ENCODE peak calls at places on chromosomes 4 and X, in eight cellular contexts. X is SJSA1, H is neural progenitor cell, P is heart left ventricle, O is upper lobe of left lung, G is OCI-LY7, K is right lobe of liver, F is transverse colon. B is an unnamed sample.

GRCh38 chrX:154372612-154373022 is 1.8 kb downstream of the FLNA start:
- DNase-seq in X (peak; percentile 23), H (no peak), P (no peak), O (no peak), G (no peak), K (no peak), F (no peak), B (peak; percentile 56)

GRCh38 chr4:10006604-10007435 is 14.5 kb downstream of the SLC2A9 start:
- DNase-seq in X (no peak), H (no peak), P (no peak), O (no peak), G (no peak), K (peak; percentile 75), F (peak; percentile 82), B (no peak)

GRCh38 chrX:20248592-20249192 is 18.0 kb downstream of the RPS6KA3 start:
- DNase-seq in X (no peak), H (no peak), P (no peak), O (no peak), G (peak; percentile 10), K (no peak), F (no peak), B (no peak)

GRCh38 chr4:98284640-98285046 is 23.5 kb downstream of the RAP1GDS1 start:
- DNase-seq in X (no peak), H (peak; percentile 59), P (no peak), O (no peak), G (no peak), K (no peak), F (no peak), B (no peak)

GRCh38 chr4:102344520-102344954 is 745 bp downstream of the SLC39A8 start:
- DNase-seq in X (peak; percentile 73), H (peak; percentile 79), P (peak; percentile 56), O (peak; percentile 94), G (peak; percentile 76), K (peak; percentile 89), F (peak; percentile 71), B (peak; percentile 89)

GRCh38 chr4:156607198-156607498 is 364.5 kb downstream of the PDGFC start:
- DNase-seq in X (no peak), H (no peak), P (no peak), O (no peak), G (no peak), K (no peak), F (no peak), B (no peak)

GRCh38 chr4:17336524-17336941 is 175.4 kb downstream of the QDPR start:
- DNase-seq in X (no peak), H (no peak), P (peak; percentile 25), O (peak; percentile 40), G (peak; percentile 95), K (no peak), F (peak; percentile 9), B (no peak)

GRCh38 chr4:30716671-30717207 is 3.4 kb upstream of the PCDH7 start:
- DNase-seq in X (no peak), H (no peak), P (no peak), O (no peak), G (no peak), K (no peak), F (no peak), B (no peak)

GRCh38 chr4:89364559-89364958 is 57.0 kb upstream of the GPRIN3 start:
- DNase-seq in X (no peak), H (no peak), P (no peak), O (no peak), G (no peak), K (no peak), F (no peak), B (no peak)

GRCh38 chr4:141046255-141046654 is 87.0 kb downstream of the RNF150 start:
- DNase-seq in X (peak; percentile 80), H (no peak), P (peak; percentile 25), O (no peak), G (no peak), K (no peak), F (no peak), B (no peak)

GRCh38 chr4:107603430-107603829 is 116.6 kb downstream of the PAPSS1 start:
- DNase-seq in X (peak; percentile 88), H (no peak), P (no peak), O (no peak), G (no peak), K (no peak), F (peak; percentile 12), B (no peak)

GRCh38 chrX:38985945-38986344 is 184.7 kb downstream of the MID1IP1 start:
- DNase-seq in X (no peak), H (no peak), P (no peak), O (no peak), G (no peak), K (no peak), F (no peak), B (no peak)

GRCh38 chr4:142077048-142077447 is 440.7 kb downstream of the IL15 start:
- DNase-seq in X (no peak), H (no peak), P (no peak), O (no peak), G (no peak), K (no peak), F (no peak), B (no peak)

GRCh38 chr4:40953253-40954118 is 203.7 kb downstream of the NSUN7 start:
- DNase-seq in X (no peak), H (peak; percentile 18), P (peak; percentile 53), O (peak; percentile 28), G (no peak), K (no peak), F (no peak), B (no peak)

GRCh38 chr4:4711902-4712301 is 147.6 kb upstream of the MSX1 start:
- DNase-seq in X (no peak), H (no peak), P (no peak), O (no peak), G (no peak), K (no peak), F (no peak), B (no peak)

GRCh38 chrX:104187931-104188330 is 21.7 kb downstream of the FAM199X start:
- DNase-seq in X (no peak), H (no peak), P (no peak), O (no peak), G (no peak), K (no peak), F (no peak), B (no peak)
- H3K36me3 ChIP-seq in X (peaks cover 32% of the 10 kb centered on the region), H (peaks cover 4% of the 10 kb centered on the region), P (peaks cover 82% of the 10 kb centered on the region), O (peaks cover 49% of the 10 kb centered on the region), G (peaks cover 58% of the 10 kb centered on the region), K (no peaks in the 10 kb centered on the region), F (peaks cover 9% of the 10 kb centered on the region), B (no peaks in the 10 kb centered on the region)

DNA sequence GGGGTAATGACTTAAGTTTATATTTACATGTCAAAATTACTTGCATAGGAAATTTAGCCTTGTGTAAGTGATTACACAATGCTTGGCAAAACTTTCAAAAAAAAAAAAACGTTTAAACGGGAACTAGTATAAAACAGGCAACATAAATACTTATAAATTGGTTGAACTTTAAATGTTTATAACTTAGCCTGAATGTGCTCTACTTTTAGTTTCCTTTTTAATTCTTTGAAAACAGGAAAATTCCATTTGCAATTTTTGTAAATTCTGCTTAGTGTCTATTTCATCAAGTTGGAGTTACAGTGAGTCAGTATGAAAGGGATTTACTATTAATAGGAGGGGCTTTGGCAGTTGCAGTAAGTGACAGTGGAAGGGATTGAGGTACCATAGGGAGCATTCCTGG is 2.6 kb downstream of the STAG2 start:
- DNase-seq in X (peak; percentile 2), H (no peak), P (no peak), O (no peak), G (no peak), K (no peak), F (no peak), B (no peak)
- H3K4me3 ChIP-seq in X (no peak overlapping the region), H (peak overlapping the region; percentile 90), P (peak overlapping the region; percentile 97), O (peak overlapping the region; percentile 67), G (peak overlapping the region; percentile 93), K (peak overlapping the region; percentile 2), F (no peak overlapping the region), B (peak overlapping the region; percentile 75)

DNA sequence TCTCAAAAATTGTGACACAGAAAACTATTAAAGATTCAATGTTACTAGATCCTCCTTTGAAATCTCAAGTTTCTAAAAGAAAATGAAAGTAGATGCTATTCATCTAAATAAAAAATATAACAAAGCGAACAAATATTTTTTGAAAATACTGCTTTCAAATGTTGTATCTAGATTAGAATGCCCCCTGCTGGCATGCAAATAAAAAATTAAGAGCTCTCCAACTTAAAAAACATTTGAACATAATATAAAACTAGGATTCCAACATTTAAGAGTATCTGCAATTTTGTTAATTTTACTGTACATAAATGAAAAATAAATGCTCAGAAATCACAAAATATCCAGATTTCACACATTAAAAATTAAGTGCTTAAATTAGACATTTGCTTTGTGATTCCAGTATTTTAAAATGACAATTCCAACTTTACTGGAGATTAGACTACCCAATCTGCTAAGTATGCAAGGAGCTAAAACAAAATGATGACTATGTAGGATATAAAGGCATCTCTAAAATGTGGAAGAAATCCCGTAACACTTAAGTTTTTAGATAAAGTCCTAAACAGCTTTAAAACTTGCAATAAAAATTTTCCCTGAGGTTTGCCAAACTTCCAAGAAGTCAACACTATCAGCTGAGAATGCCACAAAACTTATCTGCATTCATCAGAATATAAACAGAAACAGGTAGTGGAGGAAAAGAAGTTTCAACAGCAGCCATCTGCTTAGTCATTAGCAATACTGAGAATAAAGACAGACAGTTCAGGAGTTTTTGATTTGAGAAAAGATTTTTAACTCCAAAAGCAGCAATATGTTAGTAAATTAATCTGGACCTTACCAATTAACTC is 32.6 kb downstream of the DHX15 start:
- DNase-seq in X (no peak), H (no peak), P (no peak), O (no peak), G (no peak), K (no peak), F (no peak), B (no peak)
- H3K36me3 ChIP-seq in X (peaks cover 40% of the 10 kb centered on the region), H (peaks cover 37% of the 10 kb centered on the region), P (peaks cover 66% of the 10 kb centered on the region), O (peaks cover 55% of the 10 kb centered on the region), G (peaks cover 97% of the 10 kb centered on the region), K (no peaks in the 10 kb centered on the region), F (peaks cover 19% of the 10 kb centered on the region), B (peaks cover 62% of the 10 kb centered on the region)

GRCh38 chrX:68833855-68834331 is 5.1 kb downstream of the EFNB1 start:
- DNase-seq in X (no peak), H (no peak), P (no peak), O (no peak), G (peak; percentile 21), K (no peak), F (peak; percentile 57), B (peak; percentile 61)

GRCh38 chrX:68833448-68833805 is 4.6 kb downstream of the EFNB1 start:
- DNase-seq in X (no peak), H (no peak), P (no peak), O (no peak), G (no peak), K (no peak), F (no peak), B (no peak)

GRCh38 chrX:68831405-68832100 is 2.7 kb downstream of the EFNB1 start:
- DNase-seq in X (no peak), H (no peak), P (no peak), O (no peak), G (no peak), K (no peak), F (no peak), B (no peak)

GRCh38 chrX:68832101-68832416 is 3.2 kb downstream of the EFNB1 start:
- DNase-seq in X (peak; percentile 28), H (peak; percentile 41), P (peak; percentile 43), O (no peak), G (peak; percentile 11), K (no peak), F (peak; percentile 60), B (peak; percentile 60)

GRCh38 chrX:68832516-68833447 is 4.0 kb downstream of the EFNB1 start:
- DNase-seq in X (no peak), H (peak; percentile 28), P (no peak), O (no peak), G (no peak), K (no peak), F (no peak), B (no peak)
- H3K4me3 ChIP-seq in X (no peak overlapping the region), H (peak overlapping the region; percentile 59), P (peak overlapping the region; percentile 98), O (peak overlapping the region; percentile 71), G (no peak overlapping the region), K (no peak overlapping the region), F (no peak overlapping the region), B (no peak overlapping the region)